ENCODE peak calls at places on chromosomes 1 and 21, in five cellular contexts. F is adrenal gland, Y is stomach, V is body of pancreas, S is esophagus squamous epithelium. M is an unnamed sample. For H3K27me3, the result is how much of the 10 kb centered on the place peaks cover.

GRCh38 chr1:39675220-39675619 is 3.3 kb upstream of the NT5C1A start:
- DNase-seq in V (peak), S (no peak), Y (no peak), F (no peak), M (no peak)

GRCh38 chr21:17610862-17611261 is 1.8 kb downstream of the BTG3 start:
- DNase-seq in Y (peak), S (no peak), V (no peak), F (peak), M (no peak)

GRCh38 chr1:218351617-218352438 is 6.7 kb downstream of the TGFB2 start:
- DNase-seq in V (no peak), F (peak), Y (no peak), S (no peak), M (peak)

GRCh38 chr1:234745844-234746797 is 136.1 kb upstream of the IRF2BP2 start:
- DNase-seq in V (no peak), S (no peak), Y (no peak), F (peak), M (no peak)

GRCh38 chr1:229207916-229208315 is 63.0 kb upstream of the RAB4A start:
- DNase-seq in S (no peak), V (no peak), F (no peak), Y (peak), M (no peak)

GRCh38 chr1:172917972-172918371 is 132.8 kb downstream of the TNFSF18 start:
- DNase-seq in S (no peak), F (no peak), V (no peak), Y (no peak), M (no peak)

GRCh38 chr1:180917306-180918065 is 4.8 kb downstream of the KIAA1614 start:
- DNase-seq in V (no peak), F (no peak), Y (no peak), S (no peak), M (no peak)

GRCh38 chr21:31181089-31181757 is 142.9 kb upstream of the KRTAP19-8 start:
- DNase-seq in F (no peak), S (no peak), Y (no peak), V (no peak), M (no peak)

GRCh38 chr1:33050221-33051076 is 13.8 kb upstream of the AK2 start:
- DNase-seq in V (no peak), Y (no peak), S (no peak), F (no peak), M (no peak)

GRCh38 chr1:215807218-215807617 is 240.1 kb downstream of the KCTD3 start:
- DNase-seq in Y (no peak), V (no peak), F (no peak), S (no peak), M (no peak)

GRCh38 chr1:167666416-167666815 is 36.4 kb downstream of the RCSD1 start:
- DNase-seq in F (no peak), Y (no peak), V (no peak), S (no peak), M (no peak)

GRCh38 chr1:21938791-21939538 is 1.9 kb upstream of the HSPG2 start:
- DNase-seq in Y (no peak), F (no peak), V (no peak), S (no peak), M (no peak)

DNA sequence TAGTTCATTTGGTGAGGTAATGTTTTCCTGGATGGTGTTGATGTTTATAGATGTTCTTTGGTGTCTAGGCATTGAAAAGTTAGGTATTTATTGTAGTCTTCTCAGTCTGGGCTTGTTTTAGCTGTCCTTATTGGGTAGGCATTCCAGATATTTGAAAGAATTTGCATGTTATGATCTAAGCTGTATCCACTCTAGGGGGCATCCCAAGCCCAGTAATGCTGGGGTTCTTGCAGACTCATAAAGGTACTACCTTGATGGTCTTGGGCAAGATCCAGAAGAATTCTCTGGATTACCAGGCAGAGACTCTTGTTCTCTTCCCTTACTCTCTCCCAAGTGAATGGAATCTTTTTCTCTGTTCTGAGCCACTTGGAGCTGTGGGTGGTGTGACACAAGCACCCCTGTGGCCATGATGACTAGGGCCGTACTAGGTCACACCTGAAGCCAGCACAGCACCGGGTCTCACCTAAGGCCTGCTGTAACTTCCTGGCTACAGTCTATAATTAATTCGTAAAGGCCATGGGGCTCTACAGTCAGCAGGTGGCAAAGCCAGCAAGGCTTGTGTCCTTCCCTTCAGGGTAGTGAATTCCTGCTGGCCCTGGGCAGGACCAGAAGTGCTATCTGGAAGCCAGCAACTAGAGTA is 74.8 kb upstream of the PDE4B start:
- DNase-seq in V (no peak), Y (no peak), S (no peak), F (no peak), M (no peak)
- H3K27me3 ChIP-seq in V (under half), Y (under half), S (under half), F (under half), M (under half)

GRCh38 chr1:99969729-99970591 is at the start of gene SLC35A3:
- DNase-seq in F (peak), V (peak), S (no peak), Y (peak), M (peak)
- TF ChIP-seq POLR2A in F (no peak), V (peak), S (peak), Y (no peak), M (no peak)

GRCh38 chr1:151718011-151718431 is 1.4 kb upstream of the CELF3 start:
- DNase-seq in S (no peak), Y (no peak), F (no peak), V (no peak), M (no peak)

GRCh38 chr1:151716771-151717631 is at the start of gene CELF3:
- DNase-seq in V (peak), F (no peak), Y (no peak), S (no peak), M (no peak)

GRCh38 chr1:151716405-151716762 is 219 bp downstream of the CELF3 start:
- DNase-seq in S (no peak), V (no peak), Y (no peak), F (no peak), M (no peak)

GRCh38 chr1:151720190-151720953 is 950 bp upstream of the RIIAD1 start:
- DNase-seq in S (no peak), Y (peak), V (no peak), F (no peak), M (no peak)

DNA sequence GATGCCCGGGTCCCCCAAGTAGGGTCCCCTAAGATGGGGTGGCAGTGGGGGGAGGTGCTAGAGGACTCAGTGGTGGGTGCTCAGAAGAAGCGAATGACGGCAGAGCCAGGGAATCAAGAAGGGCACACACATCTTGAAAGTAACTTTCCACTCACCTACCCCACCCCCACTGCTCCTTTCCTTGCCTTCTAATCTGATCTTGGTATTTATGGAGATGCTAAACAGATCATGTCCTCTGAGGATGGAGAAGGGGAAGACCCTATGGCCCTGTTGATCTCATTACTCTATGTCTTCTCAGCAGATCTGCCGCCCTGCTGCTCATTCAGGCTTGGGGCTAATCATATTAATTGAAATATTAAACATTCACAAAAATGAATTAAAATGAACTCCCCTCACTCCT is 2.1 kb upstream of the CELF3 start:
- DNase-seq in Y (no peak), F (no peak), S (no peak), V (no peak), M (no peak)
- H3K27me3 ChIP-seq in Y (half or more), F (under half), S (half or more), V (under half), M (under half)

DNA sequence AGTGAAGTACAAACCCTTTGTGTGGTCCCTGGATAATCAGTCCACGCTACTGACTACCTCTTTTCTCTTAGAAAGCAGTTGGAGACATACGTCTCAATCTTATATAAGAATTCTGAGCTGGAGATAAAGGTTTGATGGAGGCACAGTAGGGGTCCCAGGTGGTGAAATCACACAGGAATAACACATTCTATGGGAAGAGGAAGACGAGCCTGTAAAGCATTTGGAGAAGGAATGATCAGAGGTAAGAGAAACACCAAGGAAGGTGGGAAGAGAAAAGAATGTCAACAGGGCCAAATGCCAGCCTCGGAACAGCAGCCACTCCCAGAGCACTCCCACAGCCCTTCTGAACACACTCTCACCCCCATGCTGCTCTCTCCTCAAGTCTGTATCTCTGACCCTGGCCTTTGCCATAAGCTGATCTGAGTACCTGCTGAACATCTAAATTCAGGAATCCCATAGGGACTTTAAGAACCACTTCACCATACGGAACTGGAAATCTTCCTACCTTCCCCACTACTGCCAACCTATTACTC is 48.7 kb downstream of the TRAF5 start:
- DNase-seq in Y (no peak), S (no peak), F (no peak), V (no peak), M (no peak)
- TF ChIP-seq POLR2A in Y (no peak), S (no peak), F (no peak), V (no peak), M (no peak)

GRCh38 chr1:233326995-233327937 is at the start of gene MAP3K21:
- DNase-seq in S (peak), V (peak), Y (peak), F (peak), M (peak)
- H3K27me3 ChIP-seq in S (under half), V (under half), Y (under half), F (under half), M (under half)

GRCh38 chr1:91022518-91022929 is 689 bp upstream of the ZNF644 start:
- DNase-seq in Y (no peak), F (no peak), V (no peak), S (no peak), M (no peak)

GRCh38 chr1:91020486-91020885 is 1.3 kb downstream of the ZNF644 start:
- DNase-seq in S (no peak), F (no peak), V (no peak), Y (no peak), M (no peak)

GRCh38 chr1:91018006-91018405 is 3.8 kb downstream of the ZNF644 start:
- DNase-seq in Y (no peak), F (no peak), V (no peak), S (no peak), M (no peak)

GRCh38 chr1:91021686-91022517 is at the start of gene ZNF644:
- DNase-seq in F (peak), S (peak), Y (peak), V (peak), M (peak)

GRCh38 chr1:91020967-91021685 is 709 bp downstream of the ZNF644 start:
- DNase-seq in S (peak), Y (peak), F (peak), V (peak), M (no peak)
- TF ChIP-seq POLR2A in S (peak), Y (no peak), F (no peak), V (no peak), M (no peak)

DNA sequence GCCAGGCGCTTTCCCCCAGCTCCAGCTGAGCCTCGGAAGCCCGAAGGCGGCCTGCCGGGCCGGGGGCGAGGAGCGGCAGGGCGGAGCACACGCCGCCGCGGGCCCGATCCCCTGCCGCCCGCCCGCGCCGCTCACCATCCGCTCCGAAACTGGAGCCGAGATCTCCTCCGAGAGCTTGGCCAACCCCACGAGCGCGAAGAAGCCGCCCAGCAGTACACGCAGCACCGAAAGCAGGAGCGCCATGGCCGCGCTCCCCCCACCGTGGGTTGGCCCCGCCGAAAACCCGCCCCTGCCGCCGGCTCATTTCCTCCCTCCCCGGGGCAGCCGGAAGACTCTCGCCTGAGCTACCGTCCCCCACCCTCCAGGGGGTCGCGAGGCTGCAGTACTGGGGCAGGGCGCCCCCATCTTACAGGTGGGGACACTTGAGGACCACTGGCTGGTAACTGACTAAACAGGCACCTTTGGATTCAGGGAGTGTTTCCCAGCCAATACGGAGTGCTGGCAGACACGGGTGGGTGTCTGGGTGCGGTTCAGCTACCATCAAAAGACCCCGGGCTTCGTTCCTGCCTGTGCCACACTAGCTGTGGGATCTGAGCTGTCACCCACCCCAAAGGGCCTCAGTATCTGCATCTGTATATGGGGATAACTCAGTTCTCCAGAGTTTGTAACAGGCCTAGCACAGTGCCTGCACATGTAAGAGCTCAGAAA is at the start of gene TMEM35B:
- DNase-seq in Y (peak), S (no peak), V (peak), F (peak), M (peak)
- H3K27me3 ChIP-seq in Y (under half), S (under half), V (under half), F (under half), M (under half)

M was measured in upper lobe of left lung.